ENCODE peak calls at places on chromosomes 7 and 10, in five cellular contexts. I is upper lobe of left lung, M is right lobe of liver, L is cardiac muscle cell, W is transverse colon. T is an unnamed sample. For H3K36me3, the result is how much of the 10 kb centered on the place peaks cover.

GRCh38 chr10:10872035-10872673 is 145.5 kb upstream of the CELF2 start:
- DNase-seq in I (no peak), M (no peak), L (peak), W (no peak), T (no peak)

GRCh38 chr7:71616217-71616616 is 484.3 kb downstream of the GALNT17 start:
- DNase-seq in I (no peak), M (no peak), L (no peak), W (no peak), T (no peak)

GRCh38 chr10:34125702-34126101 is 689.4 kb downstream of the PARD3 start:
- DNase-seq in I (no peak), M (no peak), L (no peak), W (no peak), T (no peak)

GRCh38 chr10:120574986-120575385 is 118.0 kb downstream of the PLPP4 start:
- DNase-seq in I (peak), M (no peak), L (no peak), W (no peak), T (no peak)

GRCh38 chr10:43249962-43250624 is 16.8 kb downstream of the RASGEF1A start:
- DNase-seq in I (no peak), M (peak), L (no peak), W (no peak), T (no peak)

GRCh38 chr10:77037735-77038411 is 599.7 kb downstream of the KCNMA1 start:
- DNase-seq in I (no peak), M (no peak), L (no peak), W (no peak), T (no peak)

GRCh38 chr10:5413012-5413938 is 918 bp downstream of the NET1 start:
- DNase-seq in I (no peak), M (no peak), L (peak), W (no peak), T (peak)

GRCh38 chr10:117218654-117219053 is 21.4 kb downstream of the KCNK18 start:
- DNase-seq in I (no peak), M (no peak), L (no peak), W (no peak), T (no peak)

GRCh38 chr7:22351878-22352277 is 5.1 kb downstream of the RAPGEF5 start:
- DNase-seq in I (no peak), M (no peak), L (no peak), W (no peak), T (no peak)

GRCh38 chr10:117275121-117275520 is 34.2 kb downstream of the SLC18A2 start:
- DNase-seq in I (no peak), M (no peak), L (no peak), W (no peak), T (no peak)

GRCh38 chr7:16399265-16399801 is 22.0 kb downstream of the CRPPA start:
- DNase-seq in I (no peak), M (no peak), L (peak), W (no peak), T (no peak)

GRCh38 chr7:5425507-5426225 is 2.0 kb upstream of the TNRC18 start:
- DNase-seq in I (peak), M (peak), L (peak), W (peak), T (no peak)

GRCh38 chr7:4837814-4838625 is 23.8 kb downstream of the PAPOLB start:
- DNase-seq in I (peak), M (no peak), L (no peak), W (no peak), T (no peak)

GRCh38 chr7:133310232-133310852 is 57.5 kb downstream of the EXOC4 start:
- DNase-seq in I (no peak), M (no peak), L (peak), W (no peak), T (no peak)

GRCh38 chr10:9951481-9952257 is 1066.0 kb upstream of the CELF2 start:
- DNase-seq in I (no peak), M (no peak), L (peak), W (no peak), T (no peak)

GRCh38 chr10:29734980-29735627 is 100.3 kb upstream of the SVIL start:
- DNase-seq in I (peak), M (peak), L (peak), W (peak), T (no peak)

GRCh38 chr10:33126118-33126517 is 168.1 kb upstream of the ITGB1 start:
- DNase-seq in I (no peak), M (no peak), L (peak), W (no peak), T (no peak)

GRCh38 chr10:119246862-119247549 is 39.6 kb downstream of the GRK5 start:
- DNase-seq in I (no peak), M (no peak), L (peak), W (no peak), T (no peak)

GRCh38 chr7:166370-167060 is 25.9 kb upstream of the FAM20C start:
- DNase-seq in I (no peak), M (no peak), L (peak), W (no peak), T (no peak)

GRCh38 chr7:107330478-107330877 is 139.4 kb upstream of the GPR22 start:
- DNase-seq in I (no peak), M (no peak), L (no peak), W (no peak), T (no peak)

GRCh38 chr7:135238112-135238744 is 4.6 kb downstream of the STRA8 start:
- DNase-seq in I (peak), M (no peak), L (no peak), W (no peak), T (no peak)

GRCh38 chr10:27752673-27753237 is 7.1 kb upstream of the MKX start:
- DNase-seq in I (no peak), M (no peak), L (no peak), W (no peak), T (no peak)

GRCh38 chr10:104098360-104098925 is 12.8 kb upstream of the COL17A1 start:
- DNase-seq in I (no peak), M (no peak), L (peak), W (no peak), T (no peak)

GRCh38 chr7:132771301-132771730 is 195.0 kb upstream of the PLXNA4 start:
- DNase-seq in I (peak), M (no peak), L (no peak), W (no peak), T (peak)

GRCh38 chr7:130946110-130946509 is 212.1 kb upstream of the KLF14 start:
- DNase-seq in I (no peak), M (no peak), L (no peak), W (no peak), T (no peak)
- H3K4me3 ChIP-seq in I (no peak), M (no peak), L (no peak), W (no peak), T (no peak)

GRCh38 chr7:109997837-109998236 is 1093.1 kb upstream of the LRRN3 start:
- DNase-seq in I (no peak), M (no peak), L (no peak), W (no peak), T (no peak)

GRCh38 chr7:110001254-110001938 is 1089.5 kb upstream of the LRRN3 start:
- DNase-seq in I (no peak), M (no peak), L (no peak), W (no peak), T (no peak)

GRCh38 chr7:110007316-110007910 is 1083.5 kb upstream of the LRRN3 start:
- DNase-seq in I (no peak), M (no peak), L (no peak), W (no peak), T (no peak)

DNA sequence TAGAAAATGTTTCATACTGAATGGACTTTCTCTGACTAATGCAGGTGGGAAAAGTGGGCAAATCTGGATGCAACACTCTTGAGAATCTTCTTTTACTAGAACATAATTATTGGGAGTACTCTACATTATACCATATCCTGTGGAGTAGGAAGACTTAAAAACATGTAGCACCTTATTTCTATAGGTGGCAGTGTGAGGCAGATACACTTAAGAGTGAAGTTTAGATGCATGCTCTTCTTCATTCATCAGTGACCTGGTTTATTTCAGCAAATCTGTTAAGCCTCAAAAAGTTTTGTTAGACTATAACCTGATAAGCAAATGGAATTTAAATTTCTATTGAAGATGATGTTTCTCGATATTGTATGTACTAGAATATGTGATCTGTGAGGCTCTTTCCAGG is 1087.1 kb upstream of the LRRN3 start:
- DNase-seq in I (no peak), M (no peak), L (no peak), W (no peak), T (no peak)
- TF ChIP-seq CTCF in I (no peak), M (no peak), L (no peak), W (no peak), T (no peak)

GRCh38 chr7:108515636-108516035 is 10.3 kb downstream of the PNPLA8 start:
- DNase-seq in I (no peak), M (no peak), L (no peak), W (no peak), T (no peak)
- H3K36me3 ChIP-seq in I (under half), M (under half), L (under half), W (under half), T (under half)

GRCh38 chr7:18177815-18178660 is 150.4 kb upstream of the PRPS1L1 start:
- DNase-seq in I (no peak), M (no peak), L (peak), W (no peak), T (peak)
- H3K4me3 ChIP-seq in I (no peak), M (no peak), L (no peak), W (no peak), T (no peak)

DNA sequence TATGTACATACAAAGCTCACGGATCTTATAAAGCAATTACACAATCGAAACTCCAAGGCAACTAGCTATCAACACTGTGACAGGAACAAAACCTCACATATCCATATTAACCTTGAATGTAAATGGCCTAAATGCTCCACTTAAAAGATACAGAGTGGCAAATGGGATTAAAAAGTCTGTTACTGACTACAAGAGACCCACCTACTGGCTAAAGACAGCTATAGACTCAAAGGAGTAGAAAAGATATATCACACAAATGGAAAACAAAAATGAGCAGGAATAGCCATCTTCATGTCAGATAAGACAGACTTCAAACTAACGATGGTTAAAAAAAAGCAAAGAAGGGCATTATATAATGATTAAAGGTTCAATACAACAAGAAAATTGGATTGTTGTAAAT is 246.7 kb downstream of the ADRA2A start:
- DNase-seq in I (no peak), M (no peak), L (no peak), W (no peak), T (no peak)
- TF ChIP-seq CTCF in I (no peak), M (no peak), L (no peak), W (peak), T (peak)